ENCODE peak calls at places on chromosomes 6 and 20, in ten cellular contexts. H is IMR-90, B is WERI-Rb-1, P is GM23338, V is ovary, M is tibial nerve, Q is brain microvascular endothelial cell, I is pancreas, X is left ventricle myocardium inferior, U is heart left ventricle. L is an unnamed sample. For H3K36me3, the result is how much of the 10 kb centered on the place peaks cover.

GRCh38 chr6:157982580-157983438 is 1.1 kb downstream of the SYNJ2 start:
- DNase-seq in P (peak), I (no peak), X (no peak), H (peak), M (no peak), V (no peak), B (no peak), U (no peak), Q (peak), L (no peak)

GRCh38 chr6:1348675-1349074 is 36.8 kb downstream of the FOXQ1 start:
- DNase-seq in Q (no peak), M (no peak), U (peak), X (peak), H (peak), B (no peak), V (no peak), I (no peak), P (peak), L (no peak)

GRCh38 chr6:68506911-68507310 is 128.2 kb upstream of the ADGRB3 start:
- DNase-seq in I (no peak), H (no peak), Q (no peak), U (no peak), X (no peak), M (no peak), V (no peak), B (no peak), P (no peak), L (no peak)

GRCh38 chr20:63538204-63539091 is 1.3 kb upstream of the PTK6 start:
- DNase-seq in B (peak), Q (no peak), X (no peak), U (no peak), I (peak), V (no peak), P (peak), M (no peak), H (peak), L (no peak)

GRCh38 chr6:138008791-138009190 is 98.4 kb downstream of the PERP start:
- DNase-seq in U (no peak), H (no peak), V (no peak), M (no peak), X (no peak), I (no peak), B (no peak), Q (no peak), P (no peak), L (no peak)

GRCh38 chr20:40815156-40816038 is 126.4 kb upstream of the MAFB start:
- DNase-seq in M (no peak), V (no peak), I (no peak), P (no peak), X (no peak), B (no peak), Q (no peak), H (no peak), U (no peak), L (no peak)

GRCh38 chr6:107443066-107443903 is 16.1 kb downstream of the PDSS2 start:
- DNase-seq in M (no peak), I (no peak), B (no peak), X (no peak), P (no peak), V (no peak), H (peak), U (no peak), Q (peak), L (no peak)

GRCh38 chr6:155170519-155170918 is 93.3 kb upstream of the CLDN20 start:
- DNase-seq in P (no peak), X (no peak), V (no peak), U (no peak), H (no peak), I (no peak), Q (no peak), B (no peak), M (no peak), L (no peak)

GRCh38 chr6:126821706-126822105 is 296.8 kb upstream of the RSPO3 start:
- DNase-seq in H (no peak), X (no peak), Q (no peak), M (no peak), P (no peak), V (no peak), I (no peak), B (no peak), U (no peak), L (no peak)

GRCh38 chr20:63829943-63830820 is 882 bp downstream of the ZBTB46 start:
- DNase-seq in V (peak), H (peak), X (no peak), M (no peak), Q (peak), U (no peak), P (peak), B (no peak), I (no peak), L (no peak)

GRCh38 chr6:125793863-125794262 is 3.1 kb downstream of the NCOA7 start:
- DNase-seq in I (no peak), P (no peak), V (no peak), X (no peak), Q (no peak), M (no peak), U (no peak), B (no peak), H (no peak), L (no peak)

GRCh38 chr6:56387621-56388413 is 140.4 kb upstream of the COL21A1 start:
- DNase-seq in I (no peak), Q (no peak), M (no peak), X (no peak), P (no peak), H (no peak), B (no peak), U (peak), V (no peak), L (peak)

GRCh38 chr6:118755941-118756646 is 104.7 kb upstream of the CEP85L start:
- DNase-seq in M (no peak), I (no peak), Q (no peak), H (no peak), V (no peak), B (no peak), X (no peak), P (no peak), U (no peak), L (no peak)

GRCh38 chr6:1318036-1318435 is 6.1 kb downstream of the FOXQ1 start:
- DNase-seq in I (no peak), X (no peak), U (no peak), M (no peak), H (no peak), B (no peak), Q (no peak), V (no peak), P (no peak), L (no peak)

GRCh38 chr6:128500017-128500416 is 20.4 kb downstream of the PTPRK start:
- DNase-seq in I (no peak), B (no peak), U (no peak), P (no peak), M (no peak), H (peak), Q (no peak), V (no peak), X (no peak), L (no peak)

GRCh38 chr6:15524736-15525401 is 138.0 kb downstream of the DTNBP1 start:
- DNase-seq in X (no peak), I (no peak), V (no peak), Q (no peak), U (no peak), M (no peak), B (peak), P (no peak), H (no peak), L (no peak)

GRCh38 chr20:1374246-1374645 is 18.6 kb downstream of the FKBP1A start:
- DNase-seq in V (no peak), X (no peak), P (no peak), H (no peak), I (no peak), B (no peak), Q (no peak), U (no peak), M (no peak), L (no peak)

GRCh38 chr6:121647905-121648304 is 212.5 kb downstream of the GJA1 start:
- DNase-seq in V (no peak), I (no peak), H (peak), Q (peak), B (no peak), X (no peak), M (no peak), P (no peak), U (no peak), L (no peak)

GRCh38 chr6:154196333-154196732 is 157.3 kb downstream of the OPRM1 start:
- DNase-seq in P (no peak), B (no peak), M (no peak), U (no peak), X (no peak), H (no peak), Q (no peak), V (no peak), I (no peak), L (no peak)

GRCh38 chr6:7053125-7053784 is 54.5 kb upstream of the RREB1 start:
- DNase-seq in P (no peak), I (no peak), X (no peak), U (no peak), H (no peak), B (no peak), V (no peak), Q (no peak), M (no peak), L (no peak)

GRCh38 chr6:126041516-126042447 is 55.4 kb downstream of the TRMT11 start:
- DNase-seq in I (no peak), Q (no peak), H (peak), X (no peak), M (no peak), V (no peak), P (no peak), B (no peak), U (no peak), L (no peak)

DNA sequence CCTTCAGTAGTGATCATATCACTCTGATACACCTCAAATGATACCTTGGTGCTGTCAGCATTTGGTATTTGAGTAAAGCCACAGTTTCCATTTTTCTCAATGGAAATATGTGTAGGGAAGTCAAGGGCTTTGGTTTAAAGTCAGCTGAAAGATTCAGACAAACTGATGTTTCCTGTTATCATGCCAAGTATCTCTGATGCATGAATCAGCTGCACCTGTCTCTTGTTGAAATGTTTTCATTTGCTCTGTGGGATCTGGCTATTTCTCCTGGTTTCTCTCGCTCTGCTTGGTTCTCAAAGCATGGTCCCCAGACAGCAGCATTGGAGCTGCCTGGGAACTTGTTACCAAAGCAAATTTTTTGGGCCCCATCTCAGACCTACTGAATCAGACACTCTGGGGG is 23.5 kb downstream of the ZFP64 start:
- DNase-seq in V (no peak), M (no peak), H (no peak), B (no peak), X (no peak), U (no peak), Q (no peak), P (no peak), I (no peak), L (no peak)
- H3K36me3 ChIP-seq in V (under half), M (half or more), H (under half), B (under half), X (half or more), U (under half), Q (under half), P (under half), I (under half), L (under half)

GRCh38 chr20:47296950-47297349 is 59.5 kb downstream of the ZMYND8 start:
- DNase-seq in V (no peak), M (no peak), H (no peak), I (no peak), P (peak), Q (no peak), X (no peak), B (no peak), U (no peak), L (no peak)
- TF ChIP-seq CTCF in V (no peak), M (no peak), H (no peak), I (no peak), P (peak), Q (peak), X (peak), B (peak), U (no peak), L (peak)

DNA sequence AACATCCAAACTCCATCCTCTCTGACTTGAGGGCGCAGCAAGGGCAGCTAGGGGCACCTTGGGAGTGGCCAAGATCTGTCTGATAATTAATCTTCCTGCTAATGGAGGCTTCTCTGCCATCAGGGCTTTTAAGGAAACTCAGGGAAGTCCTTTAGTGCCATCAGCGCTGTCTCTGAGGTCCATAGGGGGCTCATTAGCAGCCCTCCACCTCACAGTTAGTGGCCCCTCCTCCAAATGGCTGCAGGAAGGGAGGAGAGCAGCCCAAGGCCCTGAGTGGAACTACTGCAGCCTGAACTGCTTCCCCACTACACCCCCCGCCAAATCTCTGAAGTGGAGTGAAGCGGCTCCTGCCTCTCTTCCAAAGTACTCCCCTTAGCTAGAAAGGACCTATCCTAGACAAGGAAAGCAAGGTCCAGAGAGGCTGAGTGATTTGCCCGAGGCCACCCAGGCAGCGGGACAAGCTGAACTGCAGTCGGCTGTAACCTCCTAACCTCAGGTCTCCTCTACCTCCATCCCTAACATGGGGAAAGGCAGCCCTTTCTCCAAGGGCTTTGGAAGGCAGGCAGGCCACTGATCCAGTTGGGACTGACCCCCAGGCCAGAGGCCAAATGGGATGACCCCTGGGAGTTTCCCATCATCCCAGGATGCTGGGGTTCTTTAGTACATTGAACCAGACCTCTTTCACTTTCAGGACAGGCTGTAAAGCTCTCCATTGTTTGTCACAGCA is 39.5 kb upstream of the ZFAND3 start:
- DNase-seq in U (no peak), P (peak), Q (no peak), X (no peak), H (no peak), I (no peak), M (no peak), V (no peak), B (no peak), L (no peak)
- H3K36me3 ChIP-seq in U (under half), P (under half), Q (under half), X (under half), H (under half), I (under half), M (under half), V (under half), B (under half), L (under half)

DNA sequence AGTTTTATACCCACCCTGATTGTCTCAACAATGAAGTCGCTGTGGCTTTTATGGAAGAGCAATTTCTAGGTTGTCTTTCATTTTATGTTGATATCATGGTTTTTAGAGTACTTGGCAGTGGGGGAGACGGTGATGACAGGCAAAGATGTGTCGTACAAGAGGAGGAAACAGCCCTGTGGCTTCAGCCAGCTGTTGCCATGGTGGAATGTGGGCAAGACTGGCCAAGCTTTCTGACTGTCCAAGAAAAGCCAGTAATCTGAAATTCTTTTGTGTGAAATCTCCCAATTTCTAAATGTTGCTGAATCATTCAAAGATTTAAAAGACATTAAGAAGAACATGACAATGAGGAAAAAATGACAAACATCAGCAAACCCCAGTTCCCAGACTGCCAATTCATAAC is 23.1 kb downstream of the PFDN4 start:
- DNase-seq in B (no peak), U (no peak), M (no peak), I (no peak), Q (no peak), V (no peak), H (no peak), P (no peak), X (no peak), L (no peak)
- TF ChIP-seq CTCF in B (no peak), U (no peak), M (no peak), I (no peak), Q (no peak), V (no peak), H (no peak), P (no peak), X (no peak), L (no peak)

GRCh38 chr20:37873909-37874308 is 29.0 kb upstream of the VSTM2L start:
- DNase-seq in H (no peak), P (no peak), I (no peak), Q (no peak), X (no peak), M (no peak), V (no peak), U (no peak), B (no peak), L (no peak)

GRCh38 chr20:37870294-37870693 is 32.6 kb upstream of the VSTM2L start:
- DNase-seq in M (no peak), Q (no peak), B (no peak), I (no peak), V (no peak), P (no peak), H (no peak), U (no peak), X (no peak), L (no peak)

GRCh38 chr20:37871751-37872150 is 31.2 kb upstream of the VSTM2L start:
- DNase-seq in B (no peak), V (no peak), P (no peak), H (no peak), I (no peak), Q (no peak), U (no peak), X (no peak), M (no peak), L (no peak)

GRCh38 chr20:37868998-37869861 is 33.7 kb upstream of the VSTM2L start:
- DNase-seq in M (no peak), I (no peak), Q (no peak), H (no peak), V (no peak), X (no peak), P (peak), B (no peak), U (no peak), L (no peak)

DNA sequence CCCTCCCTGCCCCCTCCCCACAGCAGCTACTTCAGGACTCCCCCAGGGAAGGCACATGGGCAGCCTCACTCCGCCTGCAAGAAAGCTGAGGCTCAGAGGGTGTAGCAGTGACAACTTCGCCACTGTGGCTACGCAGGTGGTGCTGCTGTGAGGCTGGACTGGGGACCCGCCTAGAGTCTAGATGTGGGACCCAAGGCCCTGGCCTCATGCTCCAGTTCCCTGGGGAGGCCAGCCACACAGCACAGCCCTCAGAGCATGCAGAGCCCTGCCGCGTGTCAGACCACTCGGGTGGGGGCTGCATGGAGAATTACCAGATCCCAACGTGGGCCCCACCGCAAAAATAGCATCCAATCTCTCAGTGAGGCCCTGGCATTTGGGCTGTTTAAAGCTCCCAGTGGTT is 30.8 kb upstream of the VSTM2L start:
- DNase-seq in Q (no peak), V (no peak), P (no peak), B (no peak), I (no peak), X (no peak), U (no peak), M (no peak), H (no peak), L (no peak)
- H3K36me3 ChIP-seq in Q (under half), V (under half), P (under half), B (under half), I (under half), X (under half), U (under half), M (half or more), H (under half), L (under half)

GRCh38 chr20:10047427-10047826 is 12.6 kb downstream of the ANKEF1 start:
- DNase-seq in H (peak), M (no peak), X (no peak), P (peak), U (no peak), V (no peak), Q (no peak), B (peak), I (no peak), L (no peak)
- TF ChIP-seq CTCF in H (no peak), M (no peak), X (no peak), P (peak), U (no peak), V (no peak), Q (peak), B (peak), I (no peak), L (no peak)

GRCh38 chr20:35732644-35732982 is 9.4 kb downstream of the RBM39 start:
- DNase-seq in V (no peak), P (no peak), Q (no peak), B (no peak), I (no peak), U (no peak), H (no peak), M (no peak), X (no peak), L (no peak)

GRCh38 chr20:35734374-35734773 is 7.7 kb downstream of the RBM39 start:
- DNase-seq in V (no peak), I (no peak), P (no peak), U (no peak), H (no peak), X (no peak), Q (no peak), B (no peak), M (no peak), L (no peak)

GRCh38 chr20:35735828-35736470 is 6.1 kb downstream of the RBM39 start:
- DNase-seq in M (no peak), H (no peak), V (no peak), Q (no peak), X (no peak), P (no peak), B (peak), I (no peak), U (no peak), L (no peak)

GRCh38 chr20:35737865-35738333 is 4.2 kb downstream of the RBM39 start:
- DNase-seq in I (no peak), V (no peak), M (no peak), B (no peak), X (no peak), U (no peak), Q (no peak), P (no peak), H (no peak), L (no peak)

DNA sequence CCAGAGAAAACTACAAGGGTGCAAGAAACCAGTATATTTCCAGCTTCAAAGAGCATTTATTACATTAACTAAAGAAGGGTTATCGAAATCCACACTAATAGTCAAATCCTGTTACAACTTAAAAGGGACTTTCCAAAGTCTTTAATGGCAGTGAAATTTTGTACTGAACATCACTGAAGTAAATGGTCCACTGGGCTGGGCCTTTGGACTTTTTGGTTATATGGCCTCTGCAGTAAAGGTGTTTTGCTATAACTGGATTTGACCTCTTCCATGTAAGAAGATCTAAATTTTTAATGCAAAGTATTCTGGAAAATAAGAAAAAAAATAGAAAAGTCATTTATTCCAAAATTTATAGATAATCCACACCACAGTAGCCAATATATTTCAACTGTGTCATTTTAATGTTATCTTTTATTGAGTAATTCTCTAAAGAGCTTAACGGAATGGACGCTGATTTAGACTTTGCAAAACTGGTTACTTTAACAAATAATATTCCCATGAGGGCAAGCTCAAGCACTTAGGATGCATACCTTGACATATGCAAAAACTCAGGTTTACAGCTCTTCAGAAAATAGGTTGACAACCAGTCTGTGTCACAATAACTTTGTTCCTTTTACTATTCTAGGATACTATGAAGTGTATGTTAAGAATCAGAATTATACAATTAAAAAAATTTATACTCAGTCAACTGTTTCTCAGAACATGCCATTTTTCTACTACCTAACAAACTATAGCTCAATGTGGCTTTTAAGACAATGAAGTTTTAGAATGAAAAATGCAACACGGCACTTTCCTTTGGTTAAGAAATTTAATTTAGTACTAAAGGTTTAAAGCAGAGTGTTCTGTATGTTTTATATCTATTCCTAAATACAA is 7.0 kb downstream of the RBM39 start:
- DNase-seq in I (no peak), U (no peak), X (no peak), H (no peak), M (no peak), P (no peak), B (no peak), Q (no peak), V (no peak), L (no peak)
- H3K36me3 ChIP-seq in I (under half), U (half or more), X (half or more), H (half or more), M (half or more), P (half or more), B (half or more), Q (half or more), V (under half), L (under half)

GRCh38 chr20:31788578-31788977 is 30.6 kb upstream of the MYLK2 start:
- DNase-seq in Q (no peak), B (no peak), H (peak), P (peak), U (no peak), V (no peak), M (no peak), X (no peak), I (no peak), L (no peak)
- TF ChIP-seq CTCF in Q (peak), B (peak), H (peak), P (peak), U (no peak), V (no peak), M (no peak), X (no peak), I (no peak), L (no peak)